ENCODE peak calls at places on chromosomes 1 and 21, in eight cellular contexts. K is tibial nerve, V is tibial artery, W is cardiac muscle cell, Q is AG04450, G is heart left ventricle, J is upper lobe of right lung, L is breast epithelium. I is an unnamed sample.

GRCh38 chr1:110657351-110657750 is 17.4 kb downstream of the KCNA3 start:
- DNase-seq in K (no peak), V (no peak), W (no peak), Q (no peak), G (no peak), J (no peak), L (no peak), I (no peak)

GRCh38 chr1:40799351-40799867 is 15.8 kb downstream of the KCNQ4 start:
- DNase-seq in K (no peak), V (peak; percentile 77), W (peak; percentile 77), Q (no peak), G (peak; percentile 62), J (no peak), L (no peak), I (no peak)

GRCh38 chr21:34223376-34223775 is 140.4 kb upstream of the KCNE2 start:
- DNase-seq in K (no peak), V (no peak), W (no peak), Q (no peak), G (no peak), J (no peak), L (no peak), I (no peak)

GRCh38 chr1:227895828-227896685 is 51.7 kb downstream of the WNT9A start:
- DNase-seq in K (no peak), V (peak; percentile 64), W (peak; percentile 30), Q (no peak), G (no peak), J (peak; percentile 62), L (peak; percentile 68), I (peak; percentile 63)

GRCh38 chr1:226646026-226646869 is 92.8 kb downstream of the ITPKB start:
- DNase-seq in K (no peak), V (no peak), W (no peak), Q (no peak), G (peak; percentile 26), J (no peak), L (no peak), I (peak; percentile 50)

GRCh38 chr1:203038891-203039608 is 12.8 kb downstream of the PPFIA4 start:
- DNase-seq in K (peak; percentile 79), V (peak; percentile 79), W (peak; percentile 78), Q (peak; percentile 29), G (peak; percentile 82), J (peak; percentile 82), L (peak; percentile 70), I (peak; percentile 48)

GRCh38 chr1:211386931-211387330 is 60.3 kb downstream of the TRAF5 start:
- DNase-seq in K (no peak), V (no peak), W (peak; percentile 88), Q (peak; percentile 2), G (no peak), J (no peak), L (no peak), I (no peak)

GRCh38 chr1:64403331-64403730 is 66.6 kb upstream of the CACHD1 start:
- DNase-seq in K (no peak), V (no peak), W (no peak), Q (no peak), G (no peak), J (no peak), L (no peak), I (no peak)

GRCh38 chr1:223707270-223708000 is 4.9 kb upstream of the CAPN2 start:
- DNase-seq in K (peak; percentile 73), V (peak; percentile 90), W (peak; percentile 97), Q (peak; percentile 98), G (peak; percentile 71), J (peak; percentile 76), L (peak; percentile 73), I (peak; percentile 92)

GRCh38 chr1:243716901-243717300 is 133.1 kb downstream of the AKT3 start:
- DNase-seq in K (no peak), V (no peak), W (no peak), Q (no peak), G (no peak), J (no peak), L (no peak), I (no peak)

GRCh38 chr1:184287001-184287400 is 99.8 kb upstream of the C1orf21 start:
- DNase-seq in K (no peak), V (no peak), W (no peak), Q (no peak), G (no peak), J (no peak), L (no peak), I (no peak)

GRCh38 chr1:173997796-173998195 is 24.4 kb downstream of the RC3H1 start:
- DNase-seq in K (no peak), V (no peak), W (no peak), Q (peak; percentile 11), G (no peak), J (no peak), L (no peak), I (peak; percentile 59)

GRCh38 chr1:86468501-86468977 is at the start of gene CLCA1:
- DNase-seq in K (no peak), V (no peak), W (no peak), Q (no peak), G (no peak), J (no peak), L (no peak), I (no peak)

GRCh38 chr21:44293551-44294231 is 6.2 kb upstream of the PFKL start:
- DNase-seq in K (no peak), V (no peak), W (no peak), Q (no peak), G (no peak), J (no peak), L (no peak), I (no peak)

GRCh38 chr21:44291078-44291935 is 5.6 kb downstream of the AIRE start:
- DNase-seq in K (no peak), V (no peak), W (no peak), Q (no peak), G (no peak), J (no peak), L (no peak), I (no peak)

GRCh38 chr21:44291936-44292811 is 6.5 kb downstream of the AIRE start:
- DNase-seq in K (no peak), V (no peak), W (no peak), Q (no peak), G (no peak), J (no peak), L (no peak), I (no peak)

GRCh38 chr21:44294391-44295162 is 5.3 kb upstream of the PFKL start:
- DNase-seq in K (peak; percentile 75), V (no peak), W (peak; percentile 70), Q (no peak), G (peak; percentile 92), J (no peak), L (no peak), I (no peak)

DNA sequence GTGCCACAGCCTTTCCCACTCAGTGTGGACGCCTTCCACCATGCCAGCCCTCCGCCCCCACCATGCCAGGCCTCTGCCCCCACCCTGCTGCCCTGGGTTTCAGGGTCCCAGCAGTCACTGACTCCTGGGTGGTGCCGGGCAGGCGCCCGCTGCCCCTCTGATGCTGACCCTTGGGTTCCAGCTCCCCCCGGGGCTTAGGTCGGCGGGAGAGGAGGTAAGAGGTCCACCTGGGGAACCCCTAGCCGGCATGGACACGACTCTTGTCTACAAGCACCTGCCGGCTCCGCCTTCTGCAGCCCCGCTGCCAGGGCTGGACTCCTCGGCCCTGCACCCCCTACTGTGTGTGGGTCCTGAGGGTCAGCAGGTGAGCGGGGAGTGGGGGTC is 7.0 kb upstream of the PFKL start:
- DNase-seq in K (no peak), V (no peak), W (no peak), Q (no peak), G (no peak), J (no peak), L (no peak), I (no peak)
- H3K27me3 ChIP-seq in K (no peaks in the 10 kb centered on the region), V (peaks cover 58% of the 10 kb centered on the region), W (peaks cover 3% of the 10 kb centered on the region), Q (peaks cover 21% of the 10 kb centered on the region), G (no peaks in the 10 kb centered on the region), J (peaks cover 5% of the 10 kb centered on the region), L (no peaks in the 10 kb centered on the region), I (no peaks in the 10 kb centered on the region)

GRCh38 chr1:180382326-180383115 is 119.9 kb downstream of the ACBD6 start:
- DNase-seq in K (no peak), V (no peak), W (peak; percentile 20), Q (no peak), G (no peak), J (no peak), L (no peak), I (no peak)

GRCh38 chr1:180380259-180381183 is 121.9 kb downstream of the ACBD6 start:
- DNase-seq in K (no peak), V (no peak), W (no peak), Q (no peak), G (no peak), J (no peak), L (no peak), I (no peak)

GRCh38 chr1:180385144-180385543 is 117.2 kb downstream of the ACBD6 start:
- DNase-seq in K (no peak), V (no peak), W (no peak), Q (no peak), G (no peak), J (no peak), L (no peak), I (no peak)

GRCh38 chr1:180384606-180385005 is 117.8 kb downstream of the ACBD6 start:
- DNase-seq in K (no peak), V (no peak), W (no peak), Q (no peak), G (no peak), J (no peak), L (no peak), I (no peak)

GRCh38 chr1:180381184-180381580 is 121.2 kb downstream of the ACBD6 start:
- DNase-seq in K (no peak), V (no peak), W (no peak), Q (no peak), G (no peak), J (no peak), L (no peak), I (no peak)
- H3K9me3 ChIP-seq in K (peaks cover 78% of the 10 kb centered on the region), V (peaks cover 25% of the 10 kb centered on the region), W (no peaks in the 10 kb centered on the region), Q (peaks cover 15% of the 10 kb centered on the region), G (peaks cover 10% of the 10 kb centered on the region), J (peaks cover 38% of the 10 kb centered on the region), L (peaks cover 64% of the 10 kb centered on the region), I (peaks cover 26% of the 10 kb centered on the region)

GRCh38 chr1:114076308-114076707 is 77.4 kb downstream of the SYT6 start:
- DNase-seq in K (no peak), V (no peak), W (no peak), Q (no peak), G (no peak), J (no peak), L (no peak), I (no peak)
- H3K27ac ChIP-seq in K (no peak overlapping the region), V (no peak overlapping the region), W (no peak overlapping the region), Q (no peak overlapping the region), G (no peak overlapping the region), J (no peak overlapping the region), L (no peak overlapping the region), I (no peak overlapping the region)

GRCh38 chr1:207244409-207244801 is 77.1 kb upstream of the CD55 start:
- DNase-seq in K (no peak), V (no peak), W (no peak), Q (no peak), G (no peak), J (no peak), L (no peak), I (no peak)

GRCh38 chr1:207245124-207245523 is 76.4 kb upstream of the CD55 start:
- DNase-seq in K (no peak), V (no peak), W (no peak), Q (no peak), G (no peak), J (no peak), L (no peak), I (no peak)

GRCh38 chr1:207251066-207251465 is 70.4 kb upstream of the CD55 start:
- DNase-seq in K (no peak), V (no peak), W (peak; percentile 70), Q (no peak), G (no peak), J (no peak), L (no peak), I (no peak)

GRCh38 chr1:207243756-207244408 is 77.6 kb upstream of the CD55 start:
- DNase-seq in K (no peak), V (no peak), W (no peak), Q (no peak), G (no peak), J (no peak), L (no peak), I (no peak)

GRCh38 chr1:207248544-207249206 is 72.8 kb upstream of the CD55 start:
- DNase-seq in K (no peak), V (no peak), W (peak; percentile 52), Q (no peak), G (no peak), J (no peak), L (no peak), I (no peak)
- H3K27me3 ChIP-seq in K (no peaks in the 10 kb centered on the region), V (no peaks in the 10 kb centered on the region), W (no peaks in the 10 kb centered on the region), Q (no peaks in the 10 kb centered on the region), G (no peaks in the 10 kb centered on the region), J (no peaks in the 10 kb centered on the region), L (no peaks in the 10 kb centered on the region), I (no peaks in the 10 kb centered on the region)

I was measured in SJSA1.